ENCODE peak calls at places on chromosomes 16 and 17, in nine cellular contexts. One of them, this sample, is unnamed.

GRCh38 chr16:86307518-86307903 is 202.8 kb upstream of the FOXF1 start:
- DNase-seq in IMR-90: peak; percentile 83
- DNase-seq in aorta: no peak
- DNase-seq in A549: peak; percentile 60
- DNase-seq in lower lobe of right lung: no peak
- DNase-seq in left ventricle myocardium inferior: no peak
- DNase-seq in adrenal gland: no peak
- DNase-seq in colonic mucosa: no peak
- DNase-seq in CD4-positive, CD25-positive, alpha-beta regulatory T cell: no peak
- DNase-seq in this sample: no peak

GRCh38 chr17:17140590-17140980 is 65.5 kb downstream of the PLD6 start:
- DNase-seq in IMR-90: peak; percentile 79
- DNase-seq in aorta: no peak
- DNase-seq in A549: peak; percentile 38
- DNase-seq in lower lobe of right lung: no peak
- DNase-seq in left ventricle myocardium inferior: no peak
- DNase-seq in adrenal gland: peak; percentile 45
- DNase-seq in colonic mucosa: no peak
- DNase-seq in CD4-positive, CD25-positive, alpha-beta regulatory T cell: no peak
- DNase-seq in this sample: peak; percentile 66

GRCh38 chr16:68370921-68371651 is 60.3 kb downstream of the PRMT7 start:
- DNase-seq in IMR-90: no peak
- DNase-seq in aorta: peak; percentile 49
- DNase-seq in A549: no peak
- DNase-seq in lower lobe of right lung: peak; percentile 47
- DNase-seq in left ventricle myocardium inferior: no peak
- DNase-seq in adrenal gland: no peak
- DNase-seq in colonic mucosa: no peak
- DNase-seq in CD4-positive, CD25-positive, alpha-beta regulatory T cell: peak; percentile 70
- DNase-seq in this sample: no peak

GRCh38 chr16:1637526-1637925 is 25.4 kb downstream of the CRAMP1 start:
- DNase-seq in IMR-90: no peak
- DNase-seq in aorta: no peak
- DNase-seq in A549: no peak
- DNase-seq in lower lobe of right lung: no peak
- DNase-seq in left ventricle myocardium inferior: no peak
- DNase-seq in adrenal gland: no peak
- DNase-seq in colonic mucosa: no peak
- DNase-seq in CD4-positive, CD25-positive, alpha-beta regulatory T cell: no peak
- DNase-seq in this sample: no peak

GRCh38 chr16:70478912-70479341 is 24.5 kb downstream of the FCSK start:
- DNase-seq in IMR-90: no peak
- DNase-seq in aorta: no peak
- DNase-seq in A549: no peak
- DNase-seq in lower lobe of right lung: peak; percentile 43
- DNase-seq in left ventricle myocardium inferior: peak; percentile 36
- DNase-seq in adrenal gland: no peak
- DNase-seq in colonic mucosa: no peak
- DNase-seq in CD4-positive, CD25-positive, alpha-beta regulatory T cell: no peak
- DNase-seq in this sample: peak; percentile 74

GRCh38 chr17:2892305-2892971 is 96.2 kb downstream of the RAP1GAP2 start:
- DNase-seq in IMR-90: peak; percentile 96
- DNase-seq in aorta: no peak
- DNase-seq in A549: peak; percentile 94
- DNase-seq in lower lobe of right lung: no peak
- DNase-seq in left ventricle myocardium inferior: no peak
- DNase-seq in adrenal gland: peak; percentile 51
- DNase-seq in colonic mucosa: peak; percentile 60
- DNase-seq in CD4-positive, CD25-positive, alpha-beta regulatory T cell: no peak
- DNase-seq in this sample: peak; percentile 54

GRCh38 chr17:80960797-80961452 is 30.7 kb upstream of the CHMP6 start:
- DNase-seq in IMR-90: no peak
- DNase-seq in aorta: no peak
- DNase-seq in A549: no peak
- DNase-seq in lower lobe of right lung: peak; percentile 42
- DNase-seq in left ventricle myocardium inferior: no peak
- DNase-seq in adrenal gland: no peak
- DNase-seq in colonic mucosa: no peak
- DNase-seq in CD4-positive, CD25-positive, alpha-beta regulatory T cell: no peak
- DNase-seq in this sample: no peak

GRCh38 chr17:32523017-32523680 is 36.4 kb downstream of the CDK5R1 start:
- DNase-seq in IMR-90: no peak
- DNase-seq in aorta: no peak
- DNase-seq in A549: no peak
- DNase-seq in lower lobe of right lung: no peak
- DNase-seq in left ventricle myocardium inferior: no peak
- DNase-seq in adrenal gland: no peak
- DNase-seq in colonic mucosa: no peak
- DNase-seq in CD4-positive, CD25-positive, alpha-beta regulatory T cell: no peak
- DNase-seq in this sample: peak; percentile 66

GRCh38 chr16:11006666-11007065 is 62.3 kb downstream of the CLEC16A start:
- DNase-seq in IMR-90: no peak
- DNase-seq in aorta: no peak
- DNase-seq in A549: no peak
- DNase-seq in lower lobe of right lung: no peak
- DNase-seq in left ventricle myocardium inferior: no peak
- DNase-seq in adrenal gland: no peak
- DNase-seq in colonic mucosa: no peak
- DNase-seq in CD4-positive, CD25-positive, alpha-beta regulatory T cell: no peak
- DNase-seq in this sample: no peak

GRCh38 chr16:11004957-11005610 is 60.7 kb downstream of the CLEC16A start:
- DNase-seq in IMR-90: peak; percentile 81
- DNase-seq in aorta: no peak
- DNase-seq in A549: no peak
- DNase-seq in lower lobe of right lung: no peak
- DNase-seq in left ventricle myocardium inferior: no peak
- DNase-seq in adrenal gland: no peak
- DNase-seq in colonic mucosa: no peak
- DNase-seq in CD4-positive, CD25-positive, alpha-beta regulatory T cell: no peak
- DNase-seq in this sample: no peak

GRCh38 chr16:11009027-11009755 is 64.8 kb downstream of the CLEC16A start:
- DNase-seq in IMR-90: no peak
- DNase-seq in aorta: no peak
- DNase-seq in A549: no peak
- DNase-seq in lower lobe of right lung: no peak
- DNase-seq in left ventricle myocardium inferior: no peak
- DNase-seq in adrenal gland: no peak
- DNase-seq in colonic mucosa: no peak
- DNase-seq in CD4-positive, CD25-positive, alpha-beta regulatory T cell: no peak
- DNase-seq in this sample: no peak

GRCh38 chr16:11005611-11005975 is 61.2 kb downstream of the CLEC16A start:
- DNase-seq in IMR-90: peak; percentile 75
- DNase-seq in aorta: no peak
- DNase-seq in A549: no peak
- DNase-seq in lower lobe of right lung: no peak
- DNase-seq in left ventricle myocardium inferior: no peak
- DNase-seq in adrenal gland: no peak
- DNase-seq in colonic mucosa: no peak
- DNase-seq in CD4-positive, CD25-positive, alpha-beta regulatory T cell: no peak
- DNase-seq in this sample: no peak

GRCh38 chr16:11007714-11008240 is 63.4 kb downstream of the CLEC16A start:
- DNase-seq in IMR-90: no peak
- DNase-seq in aorta: no peak
- DNase-seq in A549: no peak
- DNase-seq in lower lobe of right lung: no peak
- DNase-seq in left ventricle myocardium inferior: no peak
- DNase-seq in adrenal gland: no peak
- DNase-seq in colonic mucosa: no peak
- DNase-seq in CD4-positive, CD25-positive, alpha-beta regulatory T cell: no peak
- DNase-seq in this sample: peak; percentile 76
- H3K27ac ChIP-seq in IMR-90: no peak overlapping the region
- H3K27ac ChIP-seq in aorta: no peak overlapping the region
- H3K27ac ChIP-seq in A549: no peak overlapping the region
- H3K27ac ChIP-seq in lower lobe of right lung: no peak overlapping the region
- H3K27ac ChIP-seq in left ventricle myocardium inferior: no peak overlapping the region
- H3K27ac ChIP-seq in adrenal gland: no peak overlapping the region
- H3K27ac ChIP-seq in colonic mucosa: no peak overlapping the region
- H3K27ac ChIP-seq in CD4-positive, CD25-positive, alpha-beta regulatory T cell: no peak overlapping the region
- H3K27ac ChIP-seq in this sample: peak overlapping the region; percentile 50

DNA sequence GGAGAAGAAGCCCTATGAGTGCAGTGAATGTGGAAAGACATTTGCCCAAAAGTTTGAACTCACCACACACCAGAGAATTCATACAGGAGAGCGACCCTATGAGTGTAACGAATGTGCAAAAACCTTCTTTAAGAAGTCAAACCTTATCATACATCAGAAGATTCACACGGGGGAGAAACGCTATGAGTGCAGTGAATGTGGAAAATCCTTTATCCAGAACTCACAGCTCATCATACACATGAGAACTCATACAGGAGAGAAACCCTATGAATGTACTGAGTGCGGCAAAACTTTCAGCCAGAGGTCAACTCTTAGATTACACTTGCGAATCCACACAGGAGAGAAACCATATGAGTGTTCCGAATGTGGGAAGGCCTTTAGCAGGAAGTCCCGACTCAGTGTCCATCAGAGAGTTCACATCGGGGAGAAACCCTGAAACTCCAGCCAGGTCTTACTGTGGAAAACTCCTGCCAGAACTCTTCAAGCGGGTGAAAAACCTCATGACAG is 21.6 kb downstream of the ZFP1 start:
- DNase-seq in IMR-90: no peak
- DNase-seq in aorta: no peak
- DNase-seq in A549: no peak
- DNase-seq in lower lobe of right lung: no peak
- DNase-seq in left ventricle myocardium inferior: no peak
- DNase-seq in adrenal gland: no peak
- DNase-seq in colonic mucosa: no peak
- DNase-seq in CD4-positive, CD25-positive, alpha-beta regulatory T cell: no peak
- DNase-seq in this sample: no peak
- H3K9me3 ChIP-seq in IMR-90: peaks cover 76% of the 10 kb centered on the region
- H3K9me3 ChIP-seq in aorta: peaks cover 13% of the 10 kb centered on the region
- H3K9me3 ChIP-seq in A549: peaks cover 98% of the 10 kb centered on the region
- H3K9me3 ChIP-seq in lower lobe of right lung: peaks cover 59% of the 10 kb centered on the region
- H3K9me3 ChIP-seq in left ventricle myocardium inferior: peaks cover 97% of the 10 kb centered on the region
- H3K9me3 ChIP-seq in adrenal gland: peaks cover 26% of the 10 kb centered on the region
- H3K9me3 ChIP-seq in colonic mucosa: peaks cover 9% of the 10 kb centered on the region
- H3K9me3 ChIP-seq in CD4-positive, CD25-positive, alpha-beta regulatory T cell: peaks cover 70% of the 10 kb centered on the region
- H3K9me3 ChIP-seq in this sample: peaks cover 100% of the 10 kb centered on the region

GRCh38 chr17:43856141-43856540 is 9.2 kb downstream of the CD300LG start:
- DNase-seq in IMR-90: no peak
- DNase-seq in aorta: no peak
- DNase-seq in A549: no peak
- DNase-seq in lower lobe of right lung: no peak
- DNase-seq in left ventricle myocardium inferior: no peak
- DNase-seq in adrenal gland: no peak
- DNase-seq in colonic mucosa: no peak
- DNase-seq in CD4-positive, CD25-positive, alpha-beta regulatory T cell: no peak
- DNase-seq in this sample: no peak

GRCh38 chr17:43860077-43860725 is 13.2 kb downstream of the CD300LG start:
- DNase-seq in IMR-90: no peak
- DNase-seq in aorta: no peak
- DNase-seq in A549: no peak
- DNase-seq in lower lobe of right lung: no peak
- DNase-seq in left ventricle myocardium inferior: no peak
- DNase-seq in adrenal gland: no peak
- DNase-seq in colonic mucosa: no peak
- DNase-seq in CD4-positive, CD25-positive, alpha-beta regulatory T cell: no peak
- DNase-seq in this sample: no peak

GRCh38 chr17:43857141-43857540 is 10.2 kb downstream of the CD300LG start:
- DNase-seq in IMR-90: no peak
- DNase-seq in aorta: no peak
- DNase-seq in A549: no peak
- DNase-seq in lower lobe of right lung: no peak
- DNase-seq in left ventricle myocardium inferior: no peak
- DNase-seq in adrenal gland: no peak
- DNase-seq in colonic mucosa: no peak
- DNase-seq in CD4-positive, CD25-positive, alpha-beta regulatory T cell: no peak
- DNase-seq in this sample: no peak

GRCh38 chr17:43860927-43861622 is 14.1 kb downstream of the CD300LG start:
- DNase-seq in IMR-90: no peak
- DNase-seq in aorta: no peak
- DNase-seq in A549: no peak
- DNase-seq in lower lobe of right lung: no peak
- DNase-seq in left ventricle myocardium inferior: peak; percentile 73
- DNase-seq in adrenal gland: no peak
- DNase-seq in colonic mucosa: no peak
- DNase-seq in CD4-positive, CD25-positive, alpha-beta regulatory T cell: no peak
- DNase-seq in this sample: no peak

DNA sequence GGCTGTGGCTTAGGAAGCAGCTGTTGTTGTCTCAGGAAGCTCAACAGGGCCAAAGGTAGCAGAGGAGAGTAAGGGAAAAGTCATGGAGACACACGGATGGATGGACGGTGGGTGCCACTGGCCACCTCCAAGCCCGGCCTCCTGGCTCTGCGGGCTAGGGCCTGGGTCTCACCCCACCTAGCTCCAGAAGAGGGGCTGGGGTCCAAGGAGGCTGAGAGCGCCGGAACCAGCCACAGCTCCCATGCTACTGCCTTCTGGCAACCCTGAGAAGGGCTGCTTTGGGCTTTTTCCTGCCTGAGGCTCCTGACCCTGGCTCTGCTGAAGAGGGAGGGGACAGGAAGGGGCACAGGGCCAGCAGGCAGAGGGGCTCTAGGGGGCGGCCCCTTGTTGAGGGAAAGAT is 11.2 kb downstream of the CD300LG start:
- DNase-seq in IMR-90: no peak
- DNase-seq in aorta: no peak
- DNase-seq in A549: no peak
- DNase-seq in lower lobe of right lung: no peak
- DNase-seq in left ventricle myocardium inferior: no peak
- DNase-seq in adrenal gland: no peak
- DNase-seq in colonic mucosa: no peak
- DNase-seq in CD4-positive, CD25-positive, alpha-beta regulatory T cell: no peak
- DNase-seq in this sample: no peak
- H3K4me1 ChIP-seq in IMR-90: no peaks in the 10 kb centered on the region
- H3K4me1 ChIP-seq in aorta: peaks cover 4% of the 10 kb centered on the region
- H3K4me1 ChIP-seq in A549: peaks cover 5% of the 10 kb centered on the region
- H3K4me1 ChIP-seq in lower lobe of right lung: no peaks in the 10 kb centered on the region
- H3K4me1 ChIP-seq in left ventricle myocardium inferior: peaks cover 80% of the 10 kb centered on the region
- H3K4me1 ChIP-seq in adrenal gland: no peaks in the 10 kb centered on the region
- H3K4me1 ChIP-seq in colonic mucosa: no peaks in the 10 kb centered on the region
- H3K4me1 ChIP-seq in CD4-positive, CD25-positive, alpha-beta regulatory T cell: no peaks in the 10 kb centered on the region
- H3K4me1 ChIP-seq in this sample: no peaks in the 10 kb centered on the region

DNA sequence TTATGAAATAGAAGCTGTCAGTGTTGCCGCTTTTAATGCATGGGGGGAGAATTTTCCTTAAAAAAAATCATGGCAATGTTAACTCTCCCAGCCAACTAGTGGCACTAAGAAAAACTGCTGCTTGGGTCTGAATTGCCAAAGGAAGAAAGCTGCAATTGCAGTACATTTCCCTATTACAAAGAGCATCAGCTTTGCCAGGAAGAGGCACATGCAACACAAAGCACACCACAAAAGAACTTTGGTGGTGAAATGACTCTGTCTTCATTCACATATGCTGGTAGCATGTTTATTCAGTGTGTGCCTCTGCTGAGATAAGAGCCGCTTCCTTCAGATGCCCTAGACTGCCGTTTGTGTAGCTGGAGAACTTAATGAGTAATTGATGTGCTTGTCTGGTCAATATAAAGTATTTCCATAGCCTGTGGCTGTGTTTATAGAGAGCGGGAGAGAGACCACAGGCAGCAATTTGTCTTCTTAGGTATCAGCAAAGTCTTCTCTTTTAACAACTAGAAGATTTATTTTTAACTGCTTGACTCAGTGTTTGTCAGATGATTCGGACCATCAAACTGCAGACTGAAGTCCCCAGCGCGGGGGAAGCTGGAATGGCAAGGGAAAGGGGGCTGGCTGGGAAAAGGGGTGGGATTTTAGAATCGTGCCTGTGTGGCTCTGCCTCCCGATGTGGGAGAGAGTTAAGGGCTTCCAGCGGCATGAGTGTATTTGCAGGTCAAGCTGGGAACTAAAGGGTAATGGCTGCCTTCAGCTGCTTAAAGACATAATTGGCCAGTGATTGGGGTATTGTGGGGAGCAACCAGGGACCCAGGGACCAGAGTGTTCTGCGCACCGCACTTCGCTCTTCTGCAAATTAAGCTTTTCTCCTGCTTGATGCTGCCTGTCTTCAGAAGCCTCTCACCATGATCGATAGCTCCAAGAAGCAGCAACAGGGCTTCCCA is 115.2 kb downstream of the MRTFB start:
- DNase-seq in IMR-90: peak; percentile 79
- DNase-seq in aorta: peak; percentile 58
- DNase-seq in A549: peak; percentile 50
- DNase-seq in lower lobe of right lung: no peak
- DNase-seq in left ventricle myocardium inferior: peak; percentile 31
- DNase-seq in adrenal gland: no peak
- DNase-seq in colonic mucosa: no peak
- DNase-seq in CD4-positive, CD25-positive, alpha-beta regulatory T cell: no peak
- DNase-seq in this sample: peak; percentile 73
- H3K27ac ChIP-seq in IMR-90: no peak overlapping the region
- H3K27ac ChIP-seq in aorta: peak overlapping the region; percentile 32
- H3K27ac ChIP-seq in A549: peak overlapping the region; percentile 68
- H3K27ac ChIP-seq in lower lobe of right lung: peak overlapping the region; percentile 72
- H3K27ac ChIP-seq in left ventricle myocardium inferior: peak overlapping the region; percentile 83
- H3K27ac ChIP-seq in adrenal gland: peak overlapping the region; percentile 26
- H3K27ac ChIP-seq in colonic mucosa: peak overlapping the region; percentile 14
- H3K27ac ChIP-seq in CD4-positive, CD25-positive, alpha-beta regulatory T cell: no peak overlapping the region
- H3K27ac ChIP-seq in this sample: peak overlapping the region; percentile 77

This sample was measured in endodermal cell.